ENCODE peak calls at places on chromosomes 3 and 15, in six cellular contexts. One of them, this sample, is unnamed.

GRCh38 chr3:168997488-168997887 is 666.0 kb downstream of the MECOM start:
- DNase-seq in left ventricle myocardium superior: no peak
- DNase-seq in EL: no peak
- DNase-seq in ACHN: no peak
- DNase-seq in sciatic nerve: no peak
- DNase-seq in stimulated activated CD8-positive, alpha-beta memory T cell treated with anti-CD3 and anti-CD28 coated beads, Interleukin-15, amount 100 ng/mL, for 1 hour: no peak
- DNase-seq in this sample: no peak

GRCh38 chr15:63054281-63054683 is 11.7 kb downstream of the TPM1 start:
- DNase-seq in left ventricle myocardium superior: no peak
- DNase-seq in EL: no peak
- DNase-seq in ACHN: peak
- DNase-seq in sciatic nerve: no peak
- DNase-seq in stimulated activated CD8-positive, alpha-beta memory T cell treated with anti-CD3 and anti-CD28 coated beads, Interleukin-15, amount 100 ng/mL, for 1 hour: no peak
- DNase-seq in this sample: no peak

GRCh38 chr15:78056714-78057269 is 20.7 kb downstream of the TBC1D2B start:
- DNase-seq in left ventricle myocardium superior: no peak
- DNase-seq in EL: peak
- DNase-seq in ACHN: peak
- DNase-seq in sciatic nerve: no peak
- DNase-seq in stimulated activated CD8-positive, alpha-beta memory T cell treated with anti-CD3 and anti-CD28 coated beads, Interleukin-15, amount 100 ng/mL, for 1 hour: no peak
- DNase-seq in this sample: no peak

GRCh38 chr3:35322070-35322469 is 317.3 kb upstream of the ARPP21 start:
- DNase-seq in left ventricle myocardium superior: no peak
- DNase-seq in EL: no peak
- DNase-seq in ACHN: peak
- DNase-seq in sciatic nerve: no peak
- DNase-seq in stimulated activated CD8-positive, alpha-beta memory T cell treated with anti-CD3 and anti-CD28 coated beads, Interleukin-15, amount 100 ng/mL, for 1 hour: no peak
- DNase-seq in this sample: peak

GRCh38 chr3:37949866-37950265 is 40.7 kb upstream of the VILL start:
- DNase-seq in left ventricle myocardium superior: no peak
- DNase-seq in EL: no peak
- DNase-seq in ACHN: no peak
- DNase-seq in sciatic nerve: no peak
- DNase-seq in stimulated activated CD8-positive, alpha-beta memory T cell treated with anti-CD3 and anti-CD28 coated beads, Interleukin-15, amount 100 ng/mL, for 1 hour: no peak
- DNase-seq in this sample: no peak

GRCh38 chr3:38157562-38157961 is 7.8 kb upstream of the OXSR1 start:
- DNase-seq in left ventricle myocardium superior: no peak
- DNase-seq in EL: no peak
- DNase-seq in ACHN: no peak
- DNase-seq in sciatic nerve: no peak
- DNase-seq in stimulated activated CD8-positive, alpha-beta memory T cell treated with anti-CD3 and anti-CD28 coated beads, Interleukin-15, amount 100 ng/mL, for 1 hour: no peak
- DNase-seq in this sample: no peak

GRCh38 chr3:184715943-184716651 is 4.2 kb upstream of the MAGEF1 start:
- DNase-seq in left ventricle myocardium superior: no peak
- DNase-seq in EL: no peak
- DNase-seq in ACHN: no peak
- DNase-seq in sciatic nerve: no peak
- DNase-seq in stimulated activated CD8-positive, alpha-beta memory T cell treated with anti-CD3 and anti-CD28 coated beads, Interleukin-15, amount 100 ng/mL, for 1 hour: no peak
- DNase-seq in this sample: no peak

GRCh38 chr3:117322866-117323265 is 613.3 kb downstream of the TUSC7 start:
- DNase-seq in left ventricle myocardium superior: no peak
- DNase-seq in EL: peak
- DNase-seq in ACHN: no peak
- DNase-seq in sciatic nerve: no peak
- DNase-seq in stimulated activated CD8-positive, alpha-beta memory T cell treated with anti-CD3 and anti-CD28 coated beads, Interleukin-15, amount 100 ng/mL, for 1 hour: no peak
- DNase-seq in this sample: peak

GRCh38 chr3:40172560-40172959 is 136.9 kb upstream of the EIF1B start:
- DNase-seq in left ventricle myocardium superior: no peak
- DNase-seq in EL: no peak
- DNase-seq in ACHN: no peak
- DNase-seq in sciatic nerve: no peak
- DNase-seq in stimulated activated CD8-positive, alpha-beta memory T cell treated with anti-CD3 and anti-CD28 coated beads, Interleukin-15, amount 100 ng/mL, for 1 hour: no peak
- DNase-seq in this sample: no peak

GRCh38 chr3:10777627-10778026 is 38.4 kb upstream of the SLC6A11 start:
- DNase-seq in left ventricle myocardium superior: no peak
- DNase-seq in EL: no peak
- DNase-seq in ACHN: no peak
- DNase-seq in sciatic nerve: no peak
- DNase-seq in stimulated activated CD8-positive, alpha-beta memory T cell treated with anti-CD3 and anti-CD28 coated beads, Interleukin-15, amount 100 ng/mL, for 1 hour: no peak
- DNase-seq in this sample: no peak